ENCODE peak calls at places on chromosomes 13 and 19, in eight cellular contexts. Z, M, J, F, E, V, D and Q are unnamed samples.

GRCh38 chr13:27667946-27668345 is 46.3 kb downstream of the POLR1D start:
- DNase-seq in Z (no peak), M (no peak), E (no peak), F (no peak), D (no peak), J (no peak), V (no peak), Q (no peak)

GRCh38 chr19:13079542-13079986 is 23.1 kb downstream of the LYL1 start:
- DNase-seq in D (peak; percentile 86), V (no peak), M (no peak), E (no peak), Z (no peak), J (no peak), F (no peak), Q (no peak)

GRCh38 chr13:105908581-105908980 is 626.9 kb downstream of the EFNB2 start:
- DNase-seq in J (no peak), D (peak; percentile 13), V (no peak), Z (no peak), F (no peak), E (no peak), M (no peak), Q (no peak)

GRCh38 chr13:106919638-106920037 is 351.7 kb upstream of the ARGLU1 start:
- DNase-seq in J (peak; percentile 68), V (no peak), Z (no peak), F (peak; percentile 63), M (peak; percentile 73), D (no peak), E (no peak), Q (no peak)

GRCh38 chr19:9857920-9858746 is 23.0 kb downstream of the PIN1 start:
- DNase-seq in J (no peak), M (no peak), D (no peak), F (no peak), E (peak; percentile 13), V (no peak), Z (no peak), Q (peak; percentile 78)

GRCh38 chr19:46198756-46199155 is 30.8 kb upstream of the IGFL1 start:
- DNase-seq in J (no peak), E (peak; percentile 86), Z (no peak), D (no peak), V (no peak), M (no peak), F (no peak), Q (no peak)

GRCh38 chr13:89695343-89696257 is 1651.9 kb upstream of the MIR17HG start:
- DNase-seq in D (peak; percentile 8), Z (peak; percentile 13), M (no peak), J (no peak), V (peak; percentile 22), F (peak; percentile 60), E (peak; percentile 44), Q (no peak)

GRCh38 chr19:39341122-39341719 is 1.0 kb upstream of the SAMD4B start:
- DNase-seq in D (peak; percentile 30), F (peak; percentile 72), M (no peak), V (no peak), Z (no peak), E (no peak), J (peak; percentile 43), Q (peak; percentile 94)

GRCh38 chr19:17107546-17108452 is 32.2 kb downstream of the MYO9B start:
- DNase-seq in E (peak; percentile 98), V (peak; percentile 81), F (no peak), D (peak; percentile 98), J (peak; percentile 70), Z (peak; percentile 67), M (peak; percentile 89), Q (peak; percentile 99)

GRCh38 chr13:67148219-67148583 is 81.9 kb downstream of the PCDH9 start:
- DNase-seq in Z (no peak), V (no peak), M (no peak), J (no peak), F (no peak), D (peak; percentile 26), E (peak; percentile 30), Q (peak; percentile 77)

GRCh38 chr13:95146486-95146885 is 154.8 kb downstream of the ABCC4 start:
- DNase-seq in D (peak; percentile 12), F (no peak), E (no peak), J (no peak), V (no peak), M (no peak), Z (no peak), Q (no peak)

GRCh38 chr13:91459485-91459884 is 61.1 kb downstream of the GPC5 start:
- DNase-seq in F (no peak), E (no peak), V (no peak), M (no peak), Z (no peak), D (no peak), J (no peak), Q (no peak)

GRCh38 chr13:26861951-26862350 is 101.4 kb upstream of the GPR12 start:
- DNase-seq in F (no peak), D (no peak), E (no peak), M (no peak), J (no peak), Z (no peak), V (no peak), Q (no peak)

GRCh38 chr19:3479177-3479818 is 1.0 kb downstream of the SMIM24 start:
- DNase-seq in M (no peak), J (no peak), E (no peak), Z (no peak), V (no peak), F (peak; percentile 66), D (no peak), Q (peak; percentile 86)

GRCh38 chr19:13983213-13983889 is 22.8 kb downstream of the RFX1 start:
- DNase-seq in Z (no peak), V (no peak), D (no peak), E (no peak), F (no peak), J (no peak), M (no peak), Q (peak; percentile 86)

GRCh38 chr13:68806125-68806524 is 1301.5 kb upstream of the ATXN8OS start:
- DNase-seq in J (no peak), F (no peak), M (no peak), E (no peak), V (no peak), D (no peak), Z (no peak), Q (no peak)

GRCh38 chr19:3121821-3122511 is 13.9 kb upstream of the GNA15 start:
- DNase-seq in F (no peak), D (no peak), M (peak; percentile 43), J (peak; percentile 85), Z (no peak), E (no peak), V (no peak), Q (no peak)

GRCh38 chr13:32211788-32212187 is 103.4 kb downstream of the ZAR1L start:
- DNase-seq in V (no peak), M (no peak), E (no peak), Z (no peak), J (no peak), F (no peak), D (peak; percentile 99), Q (peak; percentile 78)

GRCh38 chr19:35105411-35106290 is 10.0 kb upstream of the FXYD3 start:
- DNase-seq in J (no peak), D (no peak), V (no peak), E (no peak), F (no peak), Z (no peak), M (peak; percentile 40), Q (peak; percentile 62)

GRCh38 chr13:29454931-29455481 is 140.5 kb downstream of the SLC7A1 start:
- DNase-seq in E (peak; percentile 95), F (peak; percentile 11), D (peak; percentile 37), J (no peak), M (no peak), Z (peak; percentile 59), V (no peak), Q (no peak)

GRCh38 chr19:8208119-8208709 is 956 bp upstream of the CERS4 start:
- DNase-seq in F (peak; percentile 28), Z (no peak), E (no peak), V (no peak), D (no peak), J (peak; percentile 29), M (no peak), Q (peak; percentile 72)

GRCh38 chr13:78192721-78193120 is 274.1 kb upstream of the EDNRB start:
- DNase-seq in Z (no peak), M (no peak), E (no peak), V (no peak), J (no peak), D (peak; percentile 57), F (no peak), Q (no peak)

DNA sequence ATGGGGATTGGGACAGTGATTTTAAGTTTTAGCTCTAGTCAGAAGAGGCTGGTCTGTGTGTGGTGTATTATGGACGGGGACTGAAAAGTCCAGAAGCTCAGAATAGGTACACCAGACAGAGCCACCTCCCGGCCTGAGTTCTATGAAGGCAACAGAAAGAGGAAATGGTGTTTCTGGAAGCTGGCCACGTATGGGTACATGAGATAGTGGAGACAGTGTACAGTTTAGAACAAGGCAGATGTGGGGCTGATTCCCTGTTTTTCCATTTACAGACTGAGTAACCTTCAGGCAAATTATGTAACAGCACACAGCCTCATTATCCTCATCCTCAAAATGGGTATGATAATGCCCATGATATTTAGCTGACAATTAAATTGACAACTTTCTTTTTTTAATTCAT is 1.3 kb downstream of the ZNF175 start:
- DNase-seq in D (peak; percentile 10), F (no peak), M (no peak), Z (no peak), J (no peak), V (no peak), E (no peak), Q (no peak)
- H3K4me3 ChIP-seq in D (peak overlapping the region; percentile 83), F (peak overlapping the region; percentile 56), M (peak overlapping the region; percentile 81), Z (no peak overlapping the region), J (peak overlapping the region; percentile 36), V (peak overlapping the region; percentile 71), E (no peak overlapping the region), Q (peak overlapping the region; percentile 76)

GRCh38 chr19:57914517-57914916 is 1.9 kb downstream of the ZNF417 start:
- DNase-seq in D (no peak), V (no peak), J (no peak), Z (no peak), E (no peak), M (no peak), F (no peak), Q (no peak)
- H3K4me3 ChIP-seq in D (no peak overlapping the region), V (no peak overlapping the region), J (no peak overlapping the region), Z (no peak overlapping the region), E (no peak overlapping the region), M (no peak overlapping the region), F (no peak overlapping the region), Q (no peak overlapping the region)

GRCh38 chr19:18194208-18194530 is 1.2 kb downstream of the MPV17L2 start:
- DNase-seq in E (no peak), D (no peak), V (no peak), M (no peak), Z (no peak), J (no peak), F (no peak), Q (no peak)
- H3K4me3 ChIP-seq in E (peak overlapping the region; percentile 89), D (peak overlapping the region; percentile 78), V (peak overlapping the region; percentile 66), M (peak overlapping the region; percentile 64), Z (peak overlapping the region; percentile 83), J (no peak overlapping the region), F (peak overlapping the region; percentile 77), Q (peak overlapping the region; percentile 82)

DNA sequence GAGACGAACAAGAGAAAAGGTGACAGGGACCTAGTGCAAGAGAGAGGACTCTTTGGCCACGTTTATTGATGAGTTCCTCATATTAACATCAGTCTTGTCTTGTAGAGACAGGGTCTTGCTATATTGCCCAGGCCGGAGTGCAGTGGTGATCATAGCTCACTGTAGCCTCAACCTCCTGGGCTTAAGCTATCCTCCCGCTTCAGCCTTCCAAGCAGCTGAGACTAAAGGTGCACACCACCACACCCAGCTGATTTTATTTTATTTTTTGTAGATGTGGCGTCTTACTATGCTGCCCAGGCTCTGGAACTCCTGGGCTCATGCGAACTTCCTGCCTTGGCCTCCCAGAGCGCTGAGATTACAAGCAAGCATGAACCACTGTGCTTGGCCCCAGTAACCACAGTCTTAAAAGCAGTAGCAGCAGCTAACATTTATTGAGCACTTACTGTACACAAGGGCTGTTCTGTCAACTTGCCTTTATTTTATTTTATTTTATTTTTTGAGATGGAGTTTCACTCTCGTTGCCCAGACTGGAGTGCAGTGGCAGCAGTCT is 1.1 kb upstream of the SH2D3A start:
- DNase-seq in Z (no peak), M (no peak), J (no peak), E (no peak), F (no peak), D (no peak), V (no peak), Q (no peak)
- H3K4me3 ChIP-seq in Z (peak overlapping the region; percentile 74), M (no peak overlapping the region), J (no peak overlapping the region), E (no peak overlapping the region), F (no peak overlapping the region), D (no peak overlapping the region), V (no peak overlapping the region), Q (no peak overlapping the region)